ENCODE peak calls at places on chromosomes 4 and X, in seven cellular contexts. One of them, this sample, is unnamed.

GRCh38 chr4:168877407-168877778 is 132.7 kb downstream of the CBR4 start:
- DNase-seq in activated naive CD4-positive, alpha-beta T cell treated with Interleukin-2 at 50 U/mL for 16 hours: no peak
- DNase-seq in LoVo: no peak
- DNase-seq in sciatic nerve: no peak
- DNase-seq in T-cell: no peak
- DNase-seq in ACHN: no peak
- DNase-seq in right cardiac atrium: no peak
- DNase-seq in this sample: no peak

GRCh38 chr4:93313207-93313606 is 515.3 kb upstream of the ATOH1 start:
- DNase-seq in activated naive CD4-positive, alpha-beta T cell treated with Interleukin-2 at 50 U/mL for 16 hours: no peak
- DNase-seq in LoVo: no peak
- DNase-seq in sciatic nerve: no peak
- DNase-seq in T-cell: no peak
- DNase-seq in ACHN: no peak
- DNase-seq in right cardiac atrium: no peak
- DNase-seq in this sample: no peak

GRCh38 chr4:4704267-4704666 is 155.2 kb upstream of the MSX1 start:
- DNase-seq in activated naive CD4-positive, alpha-beta T cell treated with Interleukin-2 at 50 U/mL for 16 hours: no peak
- DNase-seq in LoVo: no peak
- DNase-seq in sciatic nerve: no peak
- DNase-seq in T-cell: no peak
- DNase-seq in ACHN: no peak
- DNase-seq in right cardiac atrium: no peak
- DNase-seq in this sample: no peak

GRCh38 chrX:28188526-28188925 is 207.3 kb upstream of the DCAF8L1 start:
- DNase-seq in activated naive CD4-positive, alpha-beta T cell treated with Interleukin-2 at 50 U/mL for 16 hours: no peak
- DNase-seq in LoVo: no peak
- DNase-seq in sciatic nerve: no peak
- DNase-seq in T-cell: no peak
- DNase-seq in ACHN: no peak
- DNase-seq in right cardiac atrium: no peak
- DNase-seq in this sample: no peak

GRCh38 chrX:14064632-14065432 is 35.1 kb upstream of the GEMIN8 start:
- DNase-seq in activated naive CD4-positive, alpha-beta T cell treated with Interleukin-2 at 50 U/mL for 16 hours: no peak
- DNase-seq in LoVo: peak; percentile 65
- DNase-seq in sciatic nerve: no peak
- DNase-seq in T-cell: no peak
- DNase-seq in ACHN: no peak
- DNase-seq in right cardiac atrium: no peak
- DNase-seq in this sample: no peak

GRCh38 chr4:54234497-54235205 is 5.6 kb downstream of the PDGFRA start:
- DNase-seq in activated naive CD4-positive, alpha-beta T cell treated with Interleukin-2 at 50 U/mL for 16 hours: no peak
- DNase-seq in LoVo: peak; percentile 15
- DNase-seq in sciatic nerve: no peak
- DNase-seq in T-cell: no peak
- DNase-seq in ACHN: no peak
- DNase-seq in right cardiac atrium: no peak
- DNase-seq in this sample: no peak

GRCh38 chr4:71550220-71551190 is 211.7 kb downstream of the SLC4A4 start:
- DNase-seq in activated naive CD4-positive, alpha-beta T cell treated with Interleukin-2 at 50 U/mL for 16 hours: no peak
- DNase-seq in LoVo: peak; percentile 9
- DNase-seq in sciatic nerve: no peak
- DNase-seq in T-cell: no peak
- DNase-seq in ACHN: peak; percentile 81
- DNase-seq in right cardiac atrium: no peak
- DNase-seq in this sample: no peak

GRCh38 chrX:111282991-111283390 is 12.7 kb upstream of the CAPN6 start:
- DNase-seq in activated naive CD4-positive, alpha-beta T cell treated with Interleukin-2 at 50 U/mL for 16 hours: no peak
- DNase-seq in LoVo: no peak
- DNase-seq in sciatic nerve: no peak
- DNase-seq in T-cell: no peak
- DNase-seq in ACHN: no peak
- DNase-seq in right cardiac atrium: no peak
- DNase-seq in this sample: no peak

GRCh38 chr4:145735330-145735638 is 55.3 kb downstream of the C4orf51 start:
- DNase-seq in activated naive CD4-positive, alpha-beta T cell treated with Interleukin-2 at 50 U/mL for 16 hours: no peak
- DNase-seq in LoVo: peak; percentile 27
- DNase-seq in sciatic nerve: no peak
- DNase-seq in T-cell: no peak
- DNase-seq in ACHN: peak; percentile 95
- DNase-seq in right cardiac atrium: no peak
- DNase-seq in this sample: no peak

GRCh38 chr4:15792974-15793373 is 14.8 kb downstream of the CD38 start:
- DNase-seq in activated naive CD4-positive, alpha-beta T cell treated with Interleukin-2 at 50 U/mL for 16 hours: no peak
- DNase-seq in LoVo: no peak
- DNase-seq in sciatic nerve: no peak
- DNase-seq in T-cell: no peak
- DNase-seq in ACHN: no peak
- DNase-seq in right cardiac atrium: no peak
- DNase-seq in this sample: no peak

GRCh38 chrX:153959649-153960048 is 12.0 kb downstream of the HCFC1 start:
- DNase-seq in activated naive CD4-positive, alpha-beta T cell treated with Interleukin-2 at 50 U/mL for 16 hours: no peak
- DNase-seq in LoVo: no peak
- DNase-seq in sciatic nerve: no peak
- DNase-seq in T-cell: no peak
- DNase-seq in ACHN: no peak
- DNase-seq in right cardiac atrium: no peak
- DNase-seq in this sample: no peak

GRCh38 chr4:129378346-129378745 is 282.4 kb downstream of the C4orf33 start:
- DNase-seq in activated naive CD4-positive, alpha-beta T cell treated with Interleukin-2 at 50 U/mL for 16 hours: no peak
- DNase-seq in LoVo: no peak
- DNase-seq in sciatic nerve: no peak
- DNase-seq in T-cell: no peak
- DNase-seq in ACHN: no peak
- DNase-seq in right cardiac atrium: no peak
- DNase-seq in this sample: no peak

GRCh38 chrX:151365579-151365978 is 31.4 kb upstream of the VMA21 start:
- DNase-seq in activated naive CD4-positive, alpha-beta T cell treated with Interleukin-2 at 50 U/mL for 16 hours: no peak
- DNase-seq in LoVo: no peak
- DNase-seq in sciatic nerve: no peak
- DNase-seq in T-cell: no peak
- DNase-seq in ACHN: no peak
- DNase-seq in right cardiac atrium: no peak
- DNase-seq in this sample: no peak

GRCh38 chrX:123607806-123608205 is 125.0 kb downstream of the THOC2 start:
- DNase-seq in activated naive CD4-positive, alpha-beta T cell treated with Interleukin-2 at 50 U/mL for 16 hours: no peak
- DNase-seq in LoVo: no peak
- DNase-seq in sciatic nerve: no peak
- DNase-seq in T-cell: no peak
- DNase-seq in ACHN: no peak
- DNase-seq in right cardiac atrium: no peak
- DNase-seq in this sample: no peak

GRCh38 chrX:2584216-2584615 is 83.4 kb upstream of the DHRSX start:
- DNase-seq in activated naive CD4-positive, alpha-beta T cell treated with Interleukin-2 at 50 U/mL for 16 hours: no peak
- DNase-seq in LoVo: no peak
- DNase-seq in sciatic nerve: no peak
- DNase-seq in T-cell: no peak
- DNase-seq in ACHN: no peak
- DNase-seq in right cardiac atrium: no peak
- DNase-seq in this sample: peak; percentile 40

GRCh38 chr4:187865914-187866313 is 129.7 kb upstream of the ZFP42 start:
- DNase-seq in activated naive CD4-positive, alpha-beta T cell treated with Interleukin-2 at 50 U/mL for 16 hours: no peak
- DNase-seq in LoVo: no peak
- DNase-seq in sciatic nerve: no peak
- DNase-seq in T-cell: no peak
- DNase-seq in ACHN: no peak
- DNase-seq in right cardiac atrium: no peak
- DNase-seq in this sample: no peak

GRCh38 chr4:37453361-37454262 is 209.1 kb downstream of the NWD2 start:
- DNase-seq in activated naive CD4-positive, alpha-beta T cell treated with Interleukin-2 at 50 U/mL for 16 hours: peak; percentile 41
- DNase-seq in LoVo: peak; percentile 78
- DNase-seq in sciatic nerve: peak; percentile 77
- DNase-seq in T-cell: peak; percentile 31
- DNase-seq in ACHN: peak; percentile 42
- DNase-seq in right cardiac atrium: peak; percentile 43
- DNase-seq in this sample: peak; percentile 79

GRCh38 chrX:153927936-153928760 is 2.1 kb upstream of the ARHGAP4 start:
- DNase-seq in activated naive CD4-positive, alpha-beta T cell treated with Interleukin-2 at 50 U/mL for 16 hours: peak; percentile 91
- DNase-seq in LoVo: peak; percentile 92
- DNase-seq in sciatic nerve: peak; percentile 96
- DNase-seq in T-cell: peak; percentile 93
- DNase-seq in ACHN: peak; percentile 89
- DNase-seq in right cardiac atrium: peak; percentile 97
- DNase-seq in this sample: peak; percentile 97

GRCh38 chr4:54103190-54103574 is 3.2 kb downstream of the GSX2 start:
- DNase-seq in activated naive CD4-positive, alpha-beta T cell treated with Interleukin-2 at 50 U/mL for 16 hours: no peak
- DNase-seq in LoVo: no peak
- DNase-seq in sciatic nerve: no peak
- DNase-seq in T-cell: no peak
- DNase-seq in ACHN: no peak
- DNase-seq in right cardiac atrium: no peak
- DNase-seq in this sample: no peak

GRCh38 chr4:6373541-6374410 is 98.6 kb downstream of the PPP2R2C start:
- DNase-seq in activated naive CD4-positive, alpha-beta T cell treated with Interleukin-2 at 50 U/mL for 16 hours: no peak
- DNase-seq in LoVo: no peak
- DNase-seq in sciatic nerve: no peak
- DNase-seq in T-cell: no peak
- DNase-seq in ACHN: no peak
- DNase-seq in right cardiac atrium: no peak
- DNase-seq in this sample: no peak

GRCh38 chr4:172042714-172043114 is 229.5 kb downstream of the GALNTL6 start:
- DNase-seq in activated naive CD4-positive, alpha-beta T cell treated with Interleukin-2 at 50 U/mL for 16 hours: no peak
- DNase-seq in LoVo: peak; percentile 52
- DNase-seq in sciatic nerve: no peak
- DNase-seq in T-cell: no peak
- DNase-seq in ACHN: peak; percentile 42
- DNase-seq in right cardiac atrium: no peak
- DNase-seq in this sample: no peak

GRCh38 chrX:26026179-26026578 is 112.0 kb upstream of the MAGEB18 start:
- DNase-seq in activated naive CD4-positive, alpha-beta T cell treated with Interleukin-2 at 50 U/mL for 16 hours: no peak
- DNase-seq in LoVo: no peak
- DNase-seq in sciatic nerve: no peak
- DNase-seq in T-cell: no peak
- DNase-seq in ACHN: no peak
- DNase-seq in right cardiac atrium: no peak
- DNase-seq in this sample: no peak

GRCh38 chrX:10399152-10399741 is 221.1 kb downstream of the MID1 start:
- DNase-seq in activated naive CD4-positive, alpha-beta T cell treated with Interleukin-2 at 50 U/mL for 16 hours: no peak
- DNase-seq in LoVo: no peak
- DNase-seq in sciatic nerve: no peak
- DNase-seq in T-cell: no peak
- DNase-seq in ACHN: no peak
- DNase-seq in right cardiac atrium: no peak
- DNase-seq in this sample: no peak

GRCh38 chr4:25862411-25863346 is at the start of gene SEL1L3:
- DNase-seq in activated naive CD4-positive, alpha-beta T cell treated with Interleukin-2 at 50 U/mL for 16 hours: peak; percentile 65
- DNase-seq in LoVo: peak; percentile 59
- DNase-seq in sciatic nerve: peak; percentile 63
- DNase-seq in T-cell: peak; percentile 40
- DNase-seq in ACHN: peak; percentile 25
- DNase-seq in right cardiac atrium: peak; percentile 21
- DNase-seq in this sample: peak; percentile 68

GRCh38 chr4:110475881-110476818 is at the start of gene ENPEP:
- DNase-seq in activated naive CD4-positive, alpha-beta T cell treated with Interleukin-2 at 50 U/mL for 16 hours: no peak
- DNase-seq in LoVo: no peak
- DNase-seq in sciatic nerve: peak; percentile 67
- DNase-seq in T-cell: no peak
- DNase-seq in ACHN: peak; percentile 67
- DNase-seq in right cardiac atrium: peak; percentile 49
- DNase-seq in this sample: peak; percentile 55

GRCh38 chr4:177673980-177674504 is 231.8 kb upstream of the AGA start:
- DNase-seq in activated naive CD4-positive, alpha-beta T cell treated with Interleukin-2 at 50 U/mL for 16 hours: no peak
- DNase-seq in LoVo: no peak
- DNase-seq in sciatic nerve: no peak
- DNase-seq in T-cell: no peak
- DNase-seq in ACHN: no peak
- DNase-seq in right cardiac atrium: no peak
- DNase-seq in this sample: no peak

GRCh38 chr4:53273726-53274125 is 92.1 kb downstream of the SCFD2 start:
- DNase-seq in activated naive CD4-positive, alpha-beta T cell treated with Interleukin-2 at 50 U/mL for 16 hours: no peak
- DNase-seq in LoVo: no peak
- DNase-seq in sciatic nerve: no peak
- DNase-seq in T-cell: no peak
- DNase-seq in ACHN: no peak
- DNase-seq in right cardiac atrium: no peak
- DNase-seq in this sample: no peak

GRCh38 chr4:22363071-22363470 is 152.8 kb downstream of the ADGRA3 start:
- DNase-seq in activated naive CD4-positive, alpha-beta T cell treated with Interleukin-2 at 50 U/mL for 16 hours: no peak
- DNase-seq in LoVo: no peak
- DNase-seq in sciatic nerve: no peak
- DNase-seq in T-cell: no peak
- DNase-seq in ACHN: no peak
- DNase-seq in right cardiac atrium: no peak
- DNase-seq in this sample: no peak

GRCh38 chrX:39602226-39602625 is 495.5 kb downstream of the BCOR start:
- DNase-seq in activated naive CD4-positive, alpha-beta T cell treated with Interleukin-2 at 50 U/mL for 16 hours: no peak
- DNase-seq in LoVo: no peak
- DNase-seq in sciatic nerve: no peak
- DNase-seq in T-cell: no peak
- DNase-seq in ACHN: no peak
- DNase-seq in right cardiac atrium: no peak
- DNase-seq in this sample: no peak

GRCh38 chr4:51835854-51836253 is 7.1 kb upstream of the DCUN1D4 start:
- DNase-seq in activated naive CD4-positive, alpha-beta T cell treated with Interleukin-2 at 50 U/mL for 16 hours: no peak
- DNase-seq in LoVo: no peak
- DNase-seq in sciatic nerve: no peak
- DNase-seq in T-cell: no peak
- DNase-seq in ACHN: no peak
- DNase-seq in right cardiac atrium: no peak
- DNase-seq in this sample: no peak

GRCh38 chrX:55715847-55716246 is 1.7 kb upstream of the RRAGB start:
- DNase-seq in activated naive CD4-positive, alpha-beta T cell treated with Interleukin-2 at 50 U/mL for 16 hours: no peak
- DNase-seq in LoVo: no peak
- DNase-seq in sciatic nerve: no peak
- DNase-seq in T-cell: no peak
- DNase-seq in ACHN: no peak
- DNase-seq in right cardiac atrium: no peak
- DNase-seq in this sample: peak; percentile 50

GRCh38 chrX:87299563-87300160 is 217.9 kb upstream of the KLHL4 start:
- DNase-seq in activated naive CD4-positive, alpha-beta T cell treated with Interleukin-2 at 50 U/mL for 16 hours: no peak
- DNase-seq in LoVo: peak; percentile 0
- DNase-seq in sciatic nerve: no peak
- DNase-seq in T-cell: no peak
- DNase-seq in ACHN: peak; percentile 16
- DNase-seq in right cardiac atrium: no peak
- DNase-seq in this sample: no peak

GRCh38 chr4:5760936-5761480 is 50.0 kb downstream of the EVC start:
- DNase-seq in activated naive CD4-positive, alpha-beta T cell treated with Interleukin-2 at 50 U/mL for 16 hours: no peak
- DNase-seq in LoVo: no peak
- DNase-seq in sciatic nerve: no peak
- DNase-seq in T-cell: no peak
- DNase-seq in ACHN: no peak
- DNase-seq in right cardiac atrium: no peak
- DNase-seq in this sample: peak; percentile 10

GRCh38 chr4:54660591-54660990 is 2.8 kb downstream of the KIT start:
- DNase-seq in activated naive CD4-positive, alpha-beta T cell treated with Interleukin-2 at 50 U/mL for 16 hours: no peak
- DNase-seq in LoVo: no peak
- DNase-seq in sciatic nerve: no peak
- DNase-seq in T-cell: no peak
- DNase-seq in ACHN: no peak
- DNase-seq in right cardiac atrium: no peak
- DNase-seq in this sample: no peak

GRCh38 chrX:118637997-118638396 is 89.4 kb upstream of the IL13RA1 start:
- DNase-seq in activated naive CD4-positive, alpha-beta T cell treated with Interleukin-2 at 50 U/mL for 16 hours: no peak
- DNase-seq in LoVo: peak; percentile 1
- DNase-seq in sciatic nerve: no peak
- DNase-seq in T-cell: no peak
- DNase-seq in ACHN: peak; percentile 9
- DNase-seq in right cardiac atrium: no peak
- DNase-seq in this sample: no peak

GRCh38 chr4:98838528-98838927 is 90.4 kb downstream of the EIF4E start:
- DNase-seq in activated naive CD4-positive, alpha-beta T cell treated with Interleukin-2 at 50 U/mL for 16 hours: no peak
- DNase-seq in LoVo: no peak
- DNase-seq in sciatic nerve: no peak
- DNase-seq in T-cell: no peak
- DNase-seq in ACHN: no peak
- DNase-seq in right cardiac atrium: no peak
- DNase-seq in this sample: no peak

GRCh38 chr4:159042097-159042605 is 60.7 kb upstream of the RAPGEF2 start:
- DNase-seq in activated naive CD4-positive, alpha-beta T cell treated with Interleukin-2 at 50 U/mL for 16 hours: no peak
- DNase-seq in LoVo: no peak
- DNase-seq in sciatic nerve: no peak
- DNase-seq in T-cell: no peak
- DNase-seq in ACHN: no peak
- DNase-seq in right cardiac atrium: peak; percentile 21
- DNase-seq in this sample: no peak

GRCh38 chr4:2304877-2305561 is 43.1 kb upstream of the MXD4 start:
- DNase-seq in activated naive CD4-positive, alpha-beta T cell treated with Interleukin-2 at 50 U/mL for 16 hours: no peak
- DNase-seq in LoVo: no peak
- DNase-seq in sciatic nerve: peak; percentile 47
- DNase-seq in T-cell: no peak
- DNase-seq in ACHN: no peak
- DNase-seq in right cardiac atrium: no peak
- DNase-seq in this sample: no peak